ENCODE peak calls at places on chromosomes 4 and X, in six cellular contexts. K is IMR-90, U is mesenchymal stem cell, O is H1, X is H9, A is trophoblast cell. Y is an unnamed sample.

GRCh38 chrX:153782324-153782723 is 1.5 kb downstream of the SRPK3 start:
- DNase-seq in K (no peak), U (no peak), O (no peak), X (peak; percentile 56), A (no peak), Y (no peak)

GRCh38 chrX:40109288-40110008 is 11.7 kb upstream of the BCOR start:
- DNase-seq in K (peak; percentile 55), U (peak; percentile 78), O (no peak), X (peak; percentile 73), A (no peak), Y (no peak)

GRCh38 chrX:129665916-129666644 is 11.3 kb upstream of the APLN start:
- DNase-seq in K (peak; percentile 75), U (peak; percentile 72), O (no peak), X (peak; percentile 62), A (peak; percentile 45), Y (peak; percentile 12)

GRCh38 chr4:5566991-5567390 is 141.4 kb downstream of the EVC2 start:
- DNase-seq in K (no peak), U (no peak), O (no peak), X (no peak), A (no peak), Y (no peak)

GRCh38 chrX:21723097-21723496 is 34.8 kb downstream of the SMPX start:
- DNase-seq in K (peak; percentile 14), U (peak; percentile 2), O (no peak), X (no peak), A (no peak), Y (no peak)

GRCh38 chr4:7626551-7626950 is 191.8 kb upstream of the PSAPL1 start:
- DNase-seq in K (no peak), U (no peak), O (no peak), X (no peak), A (no peak), Y (no peak)

GRCh38 chr4:172975651-172976229 is 192.9 kb upstream of the GALNT7 start:
- DNase-seq in K (no peak), U (no peak), O (peak; percentile 57), X (peak; percentile 65), A (no peak), Y (no peak)

GRCh38 chr4:105619193-105619931 is 66.9 kb downstream of the ARHGEF38 start:
- DNase-seq in K (no peak), U (no peak), O (no peak), X (no peak), A (no peak), Y (no peak)

GRCh38 chr4:142817442-142817841 is 28.7 kb downstream of the INPP4B start:
- DNase-seq in K (peak; percentile 88), U (peak; percentile 48), O (no peak), X (no peak), A (no peak), Y (no peak)

GRCh38 chr4:78145622-78146021 is 88.5 kb downstream of the FRAS1 start:
- DNase-seq in K (no peak), U (no peak), O (no peak), X (no peak), A (no peak), Y (no peak)

GRCh38 chr4:100356172-100356571 is 161.7 kb downstream of the EMCN start:
- DNase-seq in K (no peak), U (no peak), O (no peak), X (no peak), A (peak; percentile 7), Y (no peak)

GRCh38 chr4:115121351-115122043 is 8.1 kb upstream of the NDST4 start:
- DNase-seq in K (no peak), U (no peak), O (no peak), X (no peak), A (no peak), Y (no peak)

GRCh38 chr4:119774840-119775239 is 146.2 kb upstream of the PDE5A start:
- DNase-seq in K (no peak), U (no peak), O (no peak), X (peak; percentile 73), A (no peak), Y (no peak)

GRCh38 chr4:152509595-152510209 is 26.2 kb downstream of the FBXW7 start:
- DNase-seq in K (no peak), U (no peak), O (no peak), X (no peak), A (no peak), Y (no peak)

GRCh38 chrX:14006489-14006888 is 23.2 kb downstream of the GEMIN8 start:
- DNase-seq in K (no peak), U (no peak), O (no peak), X (no peak), A (no peak), Y (no peak)

GRCh38 chrX:3815896-3816664 is 102.6 kb upstream of the PRKX start:
- DNase-seq in K (peak; percentile 12), U (peak; percentile 34), O (peak; percentile 62), X (peak; percentile 58), A (no peak), Y (peak; percentile 20)

GRCh38 chr4:159185593-159186023 is 82.7 kb downstream of the RAPGEF2 start:
- DNase-seq in K (no peak), U (no peak), O (no peak), X (no peak), A (no peak), Y (no peak)

GRCh38 chr4:38233727-38234478 is 273.7 kb downstream of the PTTG2 start:
- DNase-seq in K (no peak), U (no peak), O (peak; percentile 16), X (no peak), A (no peak), Y (no peak)

GRCh38 chr4:118112647-118113046 is 78.4 kb downstream of the NDST3 start:
- DNase-seq in K (peak; percentile 21), U (peak; percentile 54), O (no peak), X (no peak), A (no peak), Y (no peak)

GRCh38 chr4:118348886-118349285 is 3.9 kb downstream of the PRSS12 start:
- DNase-seq in K (no peak), U (no peak), O (no peak), X (no peak), A (peak; percentile 10), Y (no peak)

GRCh38 chr4:31220921-31221320 is 500.8 kb downstream of the PCDH7 start:
- DNase-seq in K (no peak), U (no peak), O (no peak), X (no peak), A (no peak), Y (no peak)

GRCh38 chrX:78331708-78332107 is 4.3 kb upstream of the CYSLTR1 start:
- DNase-seq in K (no peak), U (no peak), O (no peak), X (no peak), A (no peak), Y (no peak)

GRCh38 chrX:142134533-142134932 is 70.6 kb downstream of the MAGEC2 start:
- DNase-seq in K (no peak), U (no peak), O (no peak), X (no peak), A (no peak), Y (no peak)
- H3K14ac ChIP-seq in K (no peak overlapping the region), U (no peak overlapping the region), O (no peak overlapping the region), X (no peak overlapping the region), A (no peak overlapping the region), Y (no peak overlapping the region)

GRCh38 chr4:98661356-98662054 is 3.1 kb upstream of the TSPAN5 start:
- DNase-seq in K (peak; percentile 58), U (peak; percentile 14), O (no peak), X (no peak), A (no peak), Y (peak; percentile 33)

GRCh38 chr4:98662055-98662453 is 3.6 kb upstream of the TSPAN5 start:
- DNase-seq in K (no peak), U (no peak), O (no peak), X (no peak), A (no peak), Y (no peak)

GRCh38 chr4:98663226-98664006 is 5.0 kb upstream of the TSPAN5 start:
- DNase-seq in K (no peak), U (no peak), O (no peak), X (no peak), A (no peak), Y (no peak)

GRCh38 chr4:98664959-98665358 is 6.5 kb upstream of the TSPAN5 start:
- DNase-seq in K (no peak), U (no peak), O (no peak), X (no peak), A (no peak), Y (no peak)

DNA sequence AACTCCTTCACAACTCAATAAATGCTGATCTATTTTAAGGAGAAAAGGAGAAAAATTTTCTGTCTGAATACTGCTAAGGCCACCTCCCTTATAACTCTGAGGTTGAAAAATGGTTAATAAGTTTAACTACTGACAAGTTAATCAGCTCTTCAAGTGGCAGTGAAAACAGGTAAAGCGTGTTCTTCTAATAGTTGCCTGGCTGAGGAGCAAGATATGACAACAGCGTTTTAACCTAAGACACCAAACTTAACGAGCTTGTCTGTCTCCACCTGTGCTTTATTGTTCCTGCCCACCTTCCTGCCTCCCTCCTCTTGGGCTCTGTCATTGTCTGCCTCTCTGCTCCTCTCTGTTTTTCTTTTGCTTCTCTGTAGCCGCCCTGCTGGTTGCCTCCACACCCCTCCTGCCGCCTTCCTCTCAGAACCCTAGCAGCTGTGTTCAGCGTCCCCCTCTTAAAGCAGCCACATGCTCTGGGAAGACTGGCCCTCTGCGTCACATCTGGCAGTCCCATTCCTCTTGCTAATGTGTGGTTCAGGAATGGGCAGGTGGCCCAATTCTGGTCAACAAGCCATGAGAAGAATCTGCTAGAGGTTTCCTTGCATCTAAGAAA is 4.3 kb upstream of the TSPAN5 start:
- DNase-seq in K (peak; percentile 9), U (no peak), O (peak; percentile 64), X (peak; percentile 80), A (no peak), Y (no peak)
- H2BK5ac ChIP-seq in K (no peak overlapping the region), U (no peak overlapping the region), O (no peak overlapping the region), X (no peak overlapping the region), A (no peak overlapping the region), Y (no peak overlapping the region)

GRCh38 chrX:9516635-9517034 is 51.8 kb downstream of the TBL1X start:
- DNase-seq in K (no peak), U (no peak), O (no peak), X (no peak), A (no peak), Y (no peak)

GRCh38 chrX:9520211-9520590 is 55.3 kb downstream of the TBL1X start:
- DNase-seq in K (no peak), U (no peak), O (no peak), X (no peak), A (no peak), Y (no peak)

GRCh38 chrX:9517062-9517461 is 52.2 kb downstream of the TBL1X start:
- DNase-seq in K (no peak), U (no peak), O (no peak), X (no peak), A (no peak), Y (no peak)

GRCh38 chrX:9519546-9520210 is 54.8 kb downstream of the TBL1X start:
- DNase-seq in K (no peak), U (no peak), O (no peak), X (no peak), A (no peak), Y (no peak)

GRCh38 chrX:9518896-9519295 is 54.0 kb downstream of the TBL1X start:
- DNase-seq in K (no peak), U (no peak), O (no peak), X (no peak), A (no peak), Y (no peak)
- H3K14ac ChIP-seq in K (no peak overlapping the region), U (no peak overlapping the region), O (no peak overlapping the region), X (no peak overlapping the region), A (no peak overlapping the region), Y (no peak overlapping the region)

DNA sequence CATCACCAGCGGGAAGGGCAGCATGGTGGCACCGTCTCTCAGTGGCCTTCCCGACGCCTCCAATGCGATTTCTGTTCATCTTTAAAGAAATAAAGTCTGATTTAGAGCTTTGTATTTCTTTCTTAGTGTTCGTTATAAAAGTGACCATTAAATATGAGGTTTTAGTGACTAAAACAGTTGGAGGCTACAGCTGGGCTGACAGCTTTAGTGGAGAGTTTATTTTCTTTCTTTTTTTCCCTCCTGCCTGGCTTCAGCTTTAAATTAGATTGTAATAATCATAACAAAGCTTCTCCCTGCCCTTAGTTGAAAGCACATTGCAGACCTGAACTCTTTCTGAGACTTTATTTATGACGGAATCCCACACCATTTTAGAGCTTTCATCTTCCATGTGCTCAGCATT is 97.2 kb upstream of the PGRMC2 start:
- DNase-seq in K (no peak), U (no peak), O (no peak), X (no peak), A (no peak), Y (no peak)
- H2BK5ac ChIP-seq in K (peak overlapping the region; percentile 98), U (peak overlapping the region; percentile 88), O (no peak overlapping the region), X (no peak overlapping the region), A (peak overlapping the region; percentile 84), Y (no peak overlapping the region)

Y was measured in neuronal stem cell.